ENCODE peak calls at places on chromosome 19, in eight cellular contexts. Y, O, T, S, L, Z, Q and R are unnamed samples.

GRCh38 chr19:3986260-3987041 is 1.2 kb upstream of the EEF2 start:
- DNase-seq in S (peak), Y (peak), Q (no peak), Z (peak), T (peak), O (no peak), L (peak), R (no peak)

GRCh38 chr19:54121259-54121658 is 5.7 kb downstream of the PRPF31 start:
- DNase-seq in T (no peak), Z (no peak), S (no peak), L (no peak), Q (no peak), Y (no peak), O (no peak), R (no peak)

GRCh38 chr19:46859637-46860124 is 1.1 kb upstream of the ARHGAP35 start:
- DNase-seq in O (peak), L (no peak), S (peak), T (peak), Q (no peak), Z (peak), Y (no peak), R (no peak)

GRCh38 chr19:6997679-6998445 is 23.4 kb downstream of the MBD3L2B start:
- DNase-seq in O (no peak), Y (no peak), L (peak), S (no peak), Q (no peak), Z (no peak), T (no peak), R (no peak)

GRCh38 chr19:4328243-4328990 is 10.2 kb downstream of the STAP2 start:
- DNase-seq in Y (peak), S (peak), O (peak), L (no peak), Q (peak), T (peak), Z (peak), R (peak)

GRCh38 chr19:38655148-38655824 is 7.8 kb downstream of the ACTN4 start:
- DNase-seq in T (no peak), Q (peak), Y (no peak), O (no peak), Z (no peak), S (no peak), L (no peak), R (no peak)

GRCh38 chr19:49712397-49712859 is 21.5 kb downstream of the CPT1C start:
- DNase-seq in Q (no peak), O (no peak), T (peak), S (peak), L (peak), Y (peak), Z (no peak), R (no peak)

GRCh38 chr19:57055956-57056355 is 63.8 kb upstream of the USP29 start:
- DNase-seq in S (no peak), L (no peak), Z (no peak), O (no peak), Q (no peak), Y (no peak), T (no peak), R (no peak)

GRCh38 chr19:7263066-7263465 is 31.1 kb downstream of the INSR start:
- DNase-seq in O (no peak), Q (no peak), T (no peak), Z (no peak), L (no peak), Y (no peak), S (no peak), R (no peak)

DNA sequence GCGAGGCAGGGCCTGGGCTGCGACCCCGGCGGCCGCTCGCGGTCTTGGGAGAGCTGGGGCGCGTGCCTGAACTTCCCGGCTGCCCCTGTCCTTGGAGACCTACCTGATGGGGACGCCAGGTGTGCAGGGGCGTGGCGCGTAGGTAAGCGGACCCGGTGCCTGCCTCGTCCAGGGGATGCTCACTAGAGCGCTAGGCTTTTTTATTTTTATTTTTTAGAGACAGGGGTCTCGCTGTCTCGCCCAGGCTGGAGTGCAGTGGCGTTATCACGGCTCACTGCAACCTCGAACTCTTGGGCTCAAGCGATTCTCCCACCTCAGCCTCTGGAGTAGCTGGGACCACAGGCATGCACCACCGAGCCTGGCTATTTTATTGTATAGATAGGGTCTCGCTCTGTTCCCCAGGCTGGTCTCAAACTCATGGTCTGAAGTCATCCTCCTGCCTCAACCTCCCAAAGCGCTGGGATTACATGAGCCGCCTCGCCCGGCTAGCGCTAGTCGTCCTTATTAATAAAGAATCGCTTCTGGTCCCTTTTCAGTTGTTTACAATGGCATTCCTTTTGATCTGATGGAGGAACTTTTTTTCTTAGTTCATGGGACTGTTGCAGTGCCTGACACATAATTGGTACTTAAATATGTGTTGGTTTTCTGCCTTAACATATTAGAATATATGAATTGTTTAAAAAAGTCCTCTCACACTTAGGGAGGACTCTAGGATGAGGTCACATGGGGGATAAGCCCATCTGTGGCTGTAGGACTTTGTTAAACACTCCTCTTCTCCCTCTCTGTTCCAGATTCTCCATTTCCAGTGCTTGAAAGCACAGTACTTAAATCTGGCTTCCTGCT is 812 bp downstream of the DPY19L3 start:
- DNase-seq in O (no peak), S (no peak), Y (no peak), Q (no peak), L (no peak), T (no peak), Z (no peak), R (no peak)
- TF ChIP-seq CTCF in O (no peak), S (no peak), Y (no peak), Q (no peak), L (no peak), T (no peak), Z (no peak), R (peak)

DNA sequence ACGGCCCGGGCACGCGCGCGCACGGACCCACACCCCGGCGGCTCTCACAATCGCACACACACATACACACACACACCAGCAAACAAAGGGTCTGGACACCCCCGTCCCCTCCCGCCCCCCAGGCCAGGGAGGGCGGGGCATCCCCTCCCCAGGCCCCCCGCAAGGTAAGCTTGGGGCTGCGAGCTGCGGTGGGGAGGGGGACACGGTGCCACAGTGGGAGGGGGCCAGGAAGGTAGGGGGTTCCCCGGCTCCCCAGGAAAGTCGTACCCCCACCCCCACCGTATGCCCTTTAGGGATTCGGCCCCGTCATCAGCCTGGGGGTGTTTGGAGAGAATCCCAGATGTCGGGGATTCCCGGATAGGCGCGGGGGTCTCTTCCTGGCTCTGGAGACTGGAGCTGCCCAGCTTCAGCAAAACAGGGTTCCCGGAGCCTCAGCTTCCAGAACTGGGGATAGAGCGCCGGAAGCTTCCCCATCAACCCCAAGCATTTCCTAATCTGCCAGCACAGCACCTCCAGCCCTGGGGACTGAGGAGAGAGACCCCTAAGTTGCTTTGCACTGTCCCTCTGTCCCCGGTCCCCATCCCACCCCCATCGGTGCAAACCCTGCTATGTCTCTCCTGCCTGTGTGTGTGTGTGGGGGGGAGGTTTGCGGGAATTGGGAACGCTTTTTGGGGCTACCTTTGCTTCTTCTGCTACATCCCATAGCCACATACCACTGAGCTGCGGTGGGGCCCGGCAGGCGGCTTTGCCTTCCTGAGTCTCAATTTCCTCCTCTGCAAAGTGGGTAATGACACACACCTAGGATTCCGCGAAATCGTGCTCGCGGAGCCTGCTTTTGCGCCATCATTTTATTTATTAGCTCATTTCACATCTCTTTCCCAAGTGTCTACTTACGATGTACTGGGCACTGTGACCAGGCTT is 1.8 kb upstream of the CDC37 start:
- DNase-seq in Q (no peak), L (no peak), Z (no peak), Y (no peak), O (no peak), T (no peak), S (no peak), R (no peak)
- TF ChIP-seq CTCF in Q (no peak), L (no peak), Z (no peak), Y (no peak), O (no peak), T (no peak), S (no peak), R (no peak)

GRCh38 chr19:15369594-15369891 is 10.0 kb downstream of the AKAP8 start:
- DNase-seq in Z (no peak), Q (no peak), S (no peak), Y (no peak), T (no peak), L (no peak), O (no peak), R (no peak)

GRCh38 chr19:15365264-15365663 is 14.3 kb downstream of the AKAP8 start:
- DNase-seq in Z (no peak), T (no peak), L (no peak), S (no peak), O (no peak), Q (no peak), Y (no peak), R (no peak)

GRCh38 chr19:15368798-15369593 is 10.6 kb downstream of the AKAP8 start:
- DNase-seq in O (no peak), Z (no peak), T (no peak), L (no peak), S (no peak), Y (no peak), Q (no peak), R (no peak)

GRCh38 chr19:15367439-15367838 is 12.1 kb downstream of the AKAP8 start:
- DNase-seq in T (no peak), O (peak), L (no peak), Z (no peak), S (no peak), Q (no peak), Y (no peak), R (no peak)

GRCh38 chr19:15368051-15368632 is 11.4 kb downstream of the AKAP8 start:
- DNase-seq in S (no peak), O (no peak), Y (no peak), L (no peak), T (no peak), Q (no peak), Z (no peak), R (no peak)
- TF ChIP-seq CTCF in S (no peak), O (no peak), Y (no peak), L (no peak), T (no peak), Q (no peak), Z (no peak), R (no peak)

GRCh38 chr19:18435185-18435841 is 2.6 kb downstream of the ISYNA1 start:
- DNase-seq in Q (no peak), O (no peak), Z (no peak), T (no peak), L (no peak), Y (no peak), S (no peak), R (no peak)

GRCh38 chr19:18432275-18433038 is 5.5 kb downstream of the ISYNA1 start:
- DNase-seq in L (no peak), O (no peak), Z (no peak), Q (no peak), Y (no peak), T (no peak), S (no peak), R (no peak)

GRCh38 chr19:18434411-18435184 is 3.3 kb downstream of the ISYNA1 start:
- DNase-seq in T (no peak), Y (no peak), Z (no peak), L (no peak), S (no peak), Q (no peak), O (no peak), R (no peak)

GRCh38 chr19:18433039-18433691 is 4.8 kb downstream of the ISYNA1 start:
- DNase-seq in O (no peak), L (no peak), T (no peak), Z (no peak), S (no peak), Y (no peak), Q (no peak), R (no peak)

DNA sequence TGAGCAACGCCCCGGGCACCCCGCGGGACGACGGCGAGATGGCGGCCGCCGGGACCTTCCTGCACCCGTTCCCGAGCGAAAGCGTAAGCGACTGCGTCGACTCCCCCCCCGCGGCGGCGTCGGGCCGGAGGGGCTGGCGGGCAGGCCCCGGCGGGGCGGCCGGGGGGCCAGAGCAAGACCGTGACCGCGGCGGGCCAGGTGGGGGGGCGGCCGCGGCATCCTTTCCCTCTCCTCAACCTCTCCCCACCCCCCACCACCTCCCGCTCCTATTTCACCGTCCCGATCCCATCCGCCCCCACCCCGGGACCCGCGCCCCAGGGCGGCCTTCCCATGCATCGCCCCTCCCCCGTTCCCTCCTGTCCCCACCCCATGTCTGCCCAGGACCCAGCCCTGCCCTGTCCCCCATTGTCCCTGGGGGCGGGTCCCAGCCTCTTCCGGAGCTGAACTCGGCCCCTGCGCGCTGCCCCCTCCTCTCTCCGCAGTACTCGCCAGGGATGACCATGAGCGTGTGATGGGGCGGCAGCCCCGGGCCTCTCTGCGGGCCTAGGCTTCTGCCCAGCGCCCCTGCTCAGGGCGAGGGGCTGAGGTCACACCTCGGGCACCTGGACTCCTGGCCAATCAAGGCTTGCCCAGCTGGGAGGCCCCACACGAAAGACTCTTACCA is 4.1 kb downstream of the ISYNA1 start:
- DNase-seq in Q (no peak), O (no peak), L (no peak), Z (no peak), S (no peak), T (no peak), Y (no peak), R (no peak)
- TF ChIP-seq CTCF in Q (no peak), O (no peak), L (no peak), Z (no peak), S (no peak), T (no peak), Y (no peak), R (no peak)

GRCh38 chr19:58089846-58090245 is 8.2 kb downstream of the ZSCAN18 start:
- DNase-seq in T (no peak), Q (no peak), Z (no peak), O (no peak), S (no peak), Y (no peak), L (no peak), R (no peak)

GRCh38 chr19:58095328-58095727 is 2.7 kb downstream of the ZSCAN18 start:
- DNase-seq in T (no peak), S (no peak), Z (no peak), Q (no peak), O (no peak), Y (no peak), L (no peak), R (no peak)

GRCh38 chr19:58093071-58093470 is 5.0 kb downstream of the ZSCAN18 start:
- DNase-seq in Y (no peak), L (no peak), Q (no peak), Z (no peak), S (no peak), T (no peak), O (no peak), R (no peak)

GRCh38 chr19:58088521-58089052 is 9.4 kb downstream of the ZSCAN18 start:
- DNase-seq in S (no peak), O (no peak), Z (no peak), Y (no peak), Q (no peak), L (no peak), T (no peak), R (no peak)

GRCh38 chr19:58091251-58091995 is 6.6 kb downstream of the ZSCAN18 start:
- DNase-seq in T (no peak), O (no peak), Z (no peak), L (no peak), Y (no peak), Q (no peak), S (no peak), R (no peak)
- TF ChIP-seq CTCF in T (no peak), O (no peak), Z (no peak), L (no peak), Y (no peak), Q (no peak), S (no peak), R (no peak)

DNA sequence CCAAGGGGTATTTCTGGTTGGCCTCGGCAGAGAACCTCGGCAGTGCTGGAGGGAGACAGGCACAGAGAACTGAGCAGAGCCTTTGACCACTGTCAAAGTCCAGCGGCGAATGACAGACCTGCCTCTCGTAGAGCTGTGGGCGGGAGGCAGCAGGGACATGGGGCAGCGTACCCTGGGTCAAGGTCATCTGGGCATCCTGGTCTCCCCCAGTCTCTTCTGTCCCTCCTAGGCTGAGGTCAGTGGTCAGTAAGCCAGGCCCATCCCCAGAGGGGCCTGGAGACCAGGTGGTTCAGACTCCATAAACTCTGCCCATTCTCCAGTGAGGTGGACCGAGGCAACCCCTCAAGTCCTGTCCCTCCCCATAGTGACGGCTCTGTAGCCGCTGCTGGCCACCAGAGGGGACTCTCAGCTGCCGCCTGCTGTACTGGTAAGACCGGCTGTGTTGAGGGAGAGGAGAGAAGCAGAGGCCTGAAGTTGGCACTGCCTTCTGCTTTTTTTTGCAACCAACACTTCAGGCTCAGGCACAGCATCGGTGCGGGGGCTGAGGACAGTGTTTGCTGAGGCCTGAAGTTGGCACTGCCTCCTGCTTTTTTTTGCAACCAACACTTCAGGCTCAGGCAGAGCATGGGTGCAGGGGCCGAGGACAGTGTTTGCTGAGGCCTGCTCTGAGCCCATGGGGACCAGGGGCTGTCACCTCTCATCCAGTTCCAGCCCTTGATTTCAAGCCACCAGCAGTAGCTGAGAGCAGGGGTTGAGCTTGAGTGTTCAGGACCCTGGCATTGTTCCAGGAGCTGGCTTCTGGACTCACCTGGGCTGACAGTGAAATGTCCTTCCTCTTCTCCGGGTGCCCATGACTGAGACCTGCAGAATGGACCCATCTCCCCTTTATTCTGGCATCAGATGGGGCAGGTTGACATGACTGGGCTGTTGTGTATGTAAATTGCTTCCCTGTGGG is at the start of gene PGLYRP2:
- DNase-seq in Q (no peak), S (no peak), L (no peak), O (no peak), Y (no peak), Z (no peak), T (peak), R (no peak)
- TF ChIP-seq CTCF in Q (no peak), S (no peak), L (no peak), O (no peak), Y (no peak), Z (no peak), T (no peak), R (no peak)

GRCh38 chr19:23436944-23437343 is 41.7 kb upstream of the ZNF91 start:
- DNase-seq in Q (no peak), Z (no peak), S (no peak), Y (no peak), T (no peak), L (no peak), O (no peak), R (no peak)

GRCh38 chr19:23437901-23438300 is 42.6 kb upstream of the ZNF91 start:
- DNase-seq in Q (no peak), O (no peak), Z (no peak), S (no peak), L (no peak), Y (no peak), T (no peak), R (no peak)

GRCh38 chr19:23440207-23440606 is 44.9 kb upstream of the ZNF91 start:
- DNase-seq in Z (no peak), Q (no peak), O (no peak), Y (no peak), S (no peak), T (no peak), L (no peak), R (no peak)

GRCh38 chr19:23439623-23440022 is 44.4 kb upstream of the ZNF91 start:
- DNase-seq in Z (no peak), L (no peak), S (no peak), O (no peak), Q (no peak), T (no peak), Y (no peak), R (no peak)

GRCh38 chr19:23440791-23441190 is 45.5 kb upstream of the ZNF91 start:
- DNase-seq in Y (no peak), Z (no peak), T (no peak), L (no peak), Q (no peak), O (no peak), S (no peak), R (no peak)
- TF ChIP-seq CTCF in Y (peak), Z (peak), T (peak), L (peak), Q (peak), O (no peak), S (peak), R (peak)

GRCh38 chr19:42313840-42314755 is 989 bp downstream of the TMEM145 start:
- DNase-seq in S (no peak), Q (no peak), L (no peak), O (no peak), Y (no peak), T (no peak), Z (no peak), R (no peak)
- TF ChIP-seq CTCF in S (no peak), Q (peak), L (no peak), O (peak), Y (no peak), T (peak), Z (no peak), R (no peak)